ENCODE peak calls at places on chromosomes 5 and 9, in ten cellular contexts. One of them, this sample, is unnamed.

GRCh38 chr9:133477992-133478850 is 678 bp downstream of the SLC2A6 start:
- DNase-seq in MCF 10A: no peak
- DNase-seq in pancreas: no peak
- DNase-seq in WTC11: no peak
- DNase-seq in neural progenitor cell: peak; percentile 65
- DNase-seq in iris pigment epithelial cell: peak; percentile 63
- DNase-seq in central memory CD4-positive, alpha-beta T cell: no peak
- DNase-seq in vagina: no peak
- DNase-seq in hippocampal formation: no peak
- DNase-seq in D341Med: no peak
- DNase-seq in this sample: peak; percentile 73

GRCh38 chr5:141814064-141814982 is 63.9 kb downstream of the PCDH1 start:
- DNase-seq in MCF 10A: peak; percentile 86
- DNase-seq in iris pigment epithelial cell: no peak
- DNase-seq in WTC11: peak; percentile 90
- DNase-seq in vagina: no peak
- DNase-seq in central memory CD4-positive, alpha-beta T cell: peak; percentile 8
- DNase-seq in hippocampal formation: no peak
- DNase-seq in neural progenitor cell: peak; percentile 82
- DNase-seq in pancreas: peak; percentile 85
- DNase-seq in D341Med: peak; percentile 75
- DNase-seq in this sample: peak; percentile 22

GRCh38 chr5:179416114-179416730 is 71.0 kb upstream of the ADAMTS2 start:
- DNase-seq in D341Med: no peak
- DNase-seq in WTC11: no peak
- DNase-seq in iris pigment epithelial cell: no peak
- DNase-seq in central memory CD4-positive, alpha-beta T cell: no peak
- DNase-seq in hippocampal formation: no peak
- DNase-seq in neural progenitor cell: no peak
- DNase-seq in vagina: peak; percentile 70
- DNase-seq in MCF 10A: no peak
- DNase-seq in pancreas: no peak
- DNase-seq in this sample: no peak

GRCh38 chr9:108002296-108003056 is 512.9 kb upstream of the KLF4 start:
- DNase-seq in iris pigment epithelial cell: no peak
- DNase-seq in central memory CD4-positive, alpha-beta T cell: no peak
- DNase-seq in MCF 10A: no peak
- DNase-seq in vagina: no peak
- DNase-seq in pancreas: no peak
- DNase-seq in WTC11: no peak
- DNase-seq in D341Med: no peak
- DNase-seq in hippocampal formation: no peak
- DNase-seq in neural progenitor cell: no peak
- DNase-seq in this sample: no peak

GRCh38 chr5:122170630-122171029 is 41.3 kb downstream of the ZNF474 start:
- DNase-seq in central memory CD4-positive, alpha-beta T cell: no peak
- DNase-seq in D341Med: no peak
- DNase-seq in pancreas: no peak
- DNase-seq in hippocampal formation: no peak
- DNase-seq in neural progenitor cell: peak; percentile 40
- DNase-seq in iris pigment epithelial cell: peak; percentile 79
- DNase-seq in WTC11: peak; percentile 36
- DNase-seq in vagina: no peak
- DNase-seq in MCF 10A: peak; percentile 81
- DNase-seq in this sample: peak; percentile 78

GRCh38 chr9:94554439-94555331 is at the start of gene PCAT7:
- DNase-seq in WTC11: peak; percentile 78
- DNase-seq in hippocampal formation: no peak
- DNase-seq in neural progenitor cell: peak; percentile 93
- DNase-seq in MCF 10A: peak; percentile 36
- DNase-seq in vagina: no peak
- DNase-seq in D341Med: peak; percentile 83
- DNase-seq in central memory CD4-positive, alpha-beta T cell: no peak
- DNase-seq in iris pigment epithelial cell: peak; percentile 23
- DNase-seq in pancreas: peak; percentile 82
- DNase-seq in this sample: peak; percentile 87

GRCh38 chr5:108748010-108748353 is 285 bp downstream of the FER start:
- DNase-seq in MCF 10A: no peak
- DNase-seq in vagina: no peak
- DNase-seq in neural progenitor cell: no peak
- DNase-seq in iris pigment epithelial cell: no peak
- DNase-seq in WTC11: no peak
- DNase-seq in pancreas: no peak
- DNase-seq in D341Med: no peak
- DNase-seq in hippocampal formation: no peak
- DNase-seq in central memory CD4-positive, alpha-beta T cell: no peak
- DNase-seq in this sample: no peak

GRCh38 chr5:148949871-148950863 is 112.7 kb downstream of the SH3TC2 start:
- DNase-seq in neural progenitor cell: no peak
- DNase-seq in iris pigment epithelial cell: no peak
- DNase-seq in D341Med: no peak
- DNase-seq in vagina: no peak
- DNase-seq in central memory CD4-positive, alpha-beta T cell: no peak
- DNase-seq in hippocampal formation: peak; percentile 6
- DNase-seq in pancreas: no peak
- DNase-seq in MCF 10A: peak; percentile 97
- DNase-seq in WTC11: no peak
- DNase-seq in this sample: no peak

GRCh38 chr9:36499156-36499886 is 73.4 kb upstream of the MELK start:
- DNase-seq in D341Med: peak; percentile 72
- DNase-seq in vagina: no peak
- DNase-seq in central memory CD4-positive, alpha-beta T cell: no peak
- DNase-seq in pancreas: no peak
- DNase-seq in hippocampal formation: no peak
- DNase-seq in MCF 10A: no peak
- DNase-seq in iris pigment epithelial cell: no peak
- DNase-seq in neural progenitor cell: peak; percentile 81
- DNase-seq in WTC11: peak; percentile 33
- DNase-seq in this sample: peak; percentile 41

GRCh38 chr9:108478871-108479332 is 376.9 kb downstream of the ACTL7B start:
- DNase-seq in D341Med: no peak
- DNase-seq in hippocampal formation: no peak
- DNase-seq in MCF 10A: peak; percentile 86
- DNase-seq in WTC11: no peak
- DNase-seq in pancreas: no peak
- DNase-seq in central memory CD4-positive, alpha-beta T cell: no peak
- DNase-seq in neural progenitor cell: no peak
- DNase-seq in iris pigment epithelial cell: peak; percentile 95
- DNase-seq in vagina: no peak
- DNase-seq in this sample: no peak

GRCh38 chr5:55481293-55481900 is 53.4 kb downstream of the PLPP1 start:
- DNase-seq in vagina: no peak
- DNase-seq in neural progenitor cell: no peak
- DNase-seq in D341Med: peak; percentile 32
- DNase-seq in central memory CD4-positive, alpha-beta T cell: no peak
- DNase-seq in WTC11: no peak
- DNase-seq in hippocampal formation: no peak
- DNase-seq in iris pigment epithelial cell: peak; percentile 50
- DNase-seq in pancreas: no peak
- DNase-seq in MCF 10A: no peak
- DNase-seq in this sample: no peak

GRCh38 chr9:124810513-124811355 is 33.8 kb downstream of the OLFML2A start:
- DNase-seq in hippocampal formation: no peak
- DNase-seq in iris pigment epithelial cell: peak; percentile 92
- DNase-seq in D341Med: no peak
- DNase-seq in MCF 10A: peak; percentile 67
- DNase-seq in central memory CD4-positive, alpha-beta T cell: no peak
- DNase-seq in WTC11: peak; percentile 75
- DNase-seq in neural progenitor cell: peak; percentile 76
- DNase-seq in pancreas: no peak
- DNase-seq in vagina: no peak
- DNase-seq in this sample: peak; percentile 31

GRCh38 chr9:106286249-106286648 is 576.7 kb upstream of the ZNF462 start:
- DNase-seq in MCF 10A: peak; percentile 37
- DNase-seq in neural progenitor cell: peak; percentile 84
- DNase-seq in WTC11: peak; percentile 36
- DNase-seq in pancreas: no peak
- DNase-seq in D341Med: peak; percentile 66
- DNase-seq in vagina: no peak
- DNase-seq in iris pigment epithelial cell: no peak
- DNase-seq in central memory CD4-positive, alpha-beta T cell: no peak
- DNase-seq in hippocampal formation: peak; percentile 66
- DNase-seq in this sample: peak; percentile 64

GRCh38 chr5:142087920-142088679 is 20.5 kb upstream of the NDFIP1 start:
- DNase-seq in neural progenitor cell: no peak
- DNase-seq in vagina: no peak
- DNase-seq in WTC11: no peak
- DNase-seq in iris pigment epithelial cell: no peak
- DNase-seq in MCF 10A: no peak
- DNase-seq in hippocampal formation: no peak
- DNase-seq in D341Med: no peak
- DNase-seq in central memory CD4-positive, alpha-beta T cell: peak; percentile 52
- DNase-seq in pancreas: no peak
- DNase-seq in this sample: no peak

GRCh38 chr5:626850-627249 is 14.7 kb downstream of the CEP72 start:
- DNase-seq in MCF 10A: no peak
- DNase-seq in WTC11: no peak
- DNase-seq in neural progenitor cell: no peak
- DNase-seq in pancreas: no peak
- DNase-seq in D341Med: no peak
- DNase-seq in iris pigment epithelial cell: peak; percentile 18
- DNase-seq in central memory CD4-positive, alpha-beta T cell: no peak
- DNase-seq in vagina: no peak
- DNase-seq in hippocampal formation: no peak
- DNase-seq in this sample: no peak

GRCh38 chr9:94586814-94587213 is 6.8 kb downstream of the FBP2 start:
- DNase-seq in WTC11: no peak
- DNase-seq in D341Med: no peak
- DNase-seq in MCF 10A: no peak
- DNase-seq in central memory CD4-positive, alpha-beta T cell: no peak
- DNase-seq in vagina: no peak
- DNase-seq in pancreas: no peak
- DNase-seq in hippocampal formation: no peak
- DNase-seq in neural progenitor cell: peak; percentile 1
- DNase-seq in iris pigment epithelial cell: peak; percentile 64
- DNase-seq in this sample: no peak

GRCh38 chr5:133870661-133871060 is 97.8 kb downstream of the C5orf15 start:
- DNase-seq in vagina: no peak
- DNase-seq in central memory CD4-positive, alpha-beta T cell: no peak
- DNase-seq in pancreas: no peak
- DNase-seq in hippocampal formation: no peak
- DNase-seq in neural progenitor cell: peak; percentile 29
- DNase-seq in MCF 10A: no peak
- DNase-seq in D341Med: no peak
- DNase-seq in iris pigment epithelial cell: peak; percentile 96
- DNase-seq in WTC11: no peak
- DNase-seq in this sample: no peak

GRCh38 chr5:428219-428618 is 14.8 kb upstream of the EXOC3 start:
- DNase-seq in pancreas: no peak
- DNase-seq in vagina: no peak
- DNase-seq in neural progenitor cell: no peak
- DNase-seq in central memory CD4-positive, alpha-beta T cell: no peak
- DNase-seq in hippocampal formation: no peak
- DNase-seq in D341Med: no peak
- DNase-seq in MCF 10A: no peak
- DNase-seq in iris pigment epithelial cell: no peak
- DNase-seq in WTC11: no peak
- DNase-seq in this sample: no peak

GRCh38 chr5:150256416-150257064 is 33.0 kb downstream of the CAMK2A start:
- DNase-seq in vagina: no peak
- DNase-seq in pancreas: no peak
- DNase-seq in MCF 10A: no peak
- DNase-seq in iris pigment epithelial cell: no peak
- DNase-seq in WTC11: peak; percentile 74
- DNase-seq in central memory CD4-positive, alpha-beta T cell: no peak
- DNase-seq in neural progenitor cell: peak; percentile 65
- DNase-seq in hippocampal formation: no peak
- DNase-seq in D341Med: peak; percentile 67
- DNase-seq in this sample: peak; percentile 60

GRCh38 chr5:147673276-147673675 is 109.3 kb downstream of the JAKMIP2 start:
- DNase-seq in MCF 10A: no peak
- DNase-seq in hippocampal formation: no peak
- DNase-seq in D341Med: peak; percentile 41
- DNase-seq in central memory CD4-positive, alpha-beta T cell: no peak
- DNase-seq in iris pigment epithelial cell: no peak
- DNase-seq in pancreas: no peak
- DNase-seq in WTC11: no peak
- DNase-seq in vagina: no peak
- DNase-seq in neural progenitor cell: no peak
- DNase-seq in this sample: no peak

GRCh38 chr5:102815560-102816324 is 60.6 kb downstream of the PAM start:
- DNase-seq in vagina: no peak
- DNase-seq in pancreas: no peak
- DNase-seq in neural progenitor cell: no peak
- DNase-seq in hippocampal formation: no peak
- DNase-seq in D341Med: no peak
- DNase-seq in central memory CD4-positive, alpha-beta T cell: no peak
- DNase-seq in WTC11: no peak
- DNase-seq in MCF 10A: no peak
- DNase-seq in iris pigment epithelial cell: peak; percentile 29
- DNase-seq in this sample: no peak

GRCh38 chr5:61394078-61394701 is 62.1 kb downstream of the ZSWIM6 start:
- DNase-seq in vagina: no peak
- DNase-seq in WTC11: no peak
- DNase-seq in central memory CD4-positive, alpha-beta T cell: no peak
- DNase-seq in hippocampal formation: no peak
- DNase-seq in pancreas: no peak
- DNase-seq in MCF 10A: no peak
- DNase-seq in neural progenitor cell: no peak
- DNase-seq in iris pigment epithelial cell: peak; percentile 41
- DNase-seq in D341Med: no peak
- DNase-seq in this sample: no peak

GRCh38 chr5:159884917-159885620 is 31.2 kb upstream of the ADRA1B start:
- DNase-seq in hippocampal formation: no peak
- DNase-seq in central memory CD4-positive, alpha-beta T cell: no peak
- DNase-seq in WTC11: no peak
- DNase-seq in vagina: no peak
- DNase-seq in iris pigment epithelial cell: no peak
- DNase-seq in D341Med: no peak
- DNase-seq in neural progenitor cell: no peak
- DNase-seq in MCF 10A: no peak
- DNase-seq in pancreas: no peak
- DNase-seq in this sample: no peak

GRCh38 chr5:34484591-34485228 is 171.4 kb upstream of the RAI14 start:
- DNase-seq in MCF 10A: no peak
- DNase-seq in iris pigment epithelial cell: no peak
- DNase-seq in hippocampal formation: no peak
- DNase-seq in neural progenitor cell: no peak
- DNase-seq in WTC11: no peak
- DNase-seq in central memory CD4-positive, alpha-beta T cell: no peak
- DNase-seq in vagina: no peak
- DNase-seq in pancreas: no peak
- DNase-seq in D341Med: no peak
- DNase-seq in this sample: no peak

GRCh38 chr5:123594434-123594833 is 82.5 kb downstream of the CSNK1G3 start:
- DNase-seq in central memory CD4-positive, alpha-beta T cell: no peak
- DNase-seq in MCF 10A: no peak
- DNase-seq in iris pigment epithelial cell: no peak
- DNase-seq in D341Med: no peak
- DNase-seq in pancreas: no peak
- DNase-seq in neural progenitor cell: no peak
- DNase-seq in WTC11: no peak
- DNase-seq in vagina: no peak
- DNase-seq in hippocampal formation: no peak
- DNase-seq in this sample: no peak

GRCh38 chr9:38000332-38000731 is 68.7 kb downstream of the SHB start:
- DNase-seq in iris pigment epithelial cell: no peak
- DNase-seq in vagina: no peak
- DNase-seq in central memory CD4-positive, alpha-beta T cell: no peak
- DNase-seq in MCF 10A: no peak
- DNase-seq in WTC11: peak; percentile 36
- DNase-seq in neural progenitor cell: no peak
- DNase-seq in hippocampal formation: no peak
- DNase-seq in pancreas: peak; percentile 43
- DNase-seq in D341Med: no peak
- DNase-seq in this sample: no peak

GRCh38 chr9:3951266-3951665 is 348.6 kb downstream of the GLIS3 start:
- DNase-seq in pancreas: no peak
- DNase-seq in iris pigment epithelial cell: peak; percentile 56
- DNase-seq in D341Med: no peak
- DNase-seq in central memory CD4-positive, alpha-beta T cell: no peak
- DNase-seq in hippocampal formation: no peak
- DNase-seq in MCF 10A: no peak
- DNase-seq in WTC11: no peak
- DNase-seq in vagina: no peak
- DNase-seq in neural progenitor cell: no peak
- DNase-seq in this sample: no peak

GRCh38 chr9:130187523-130187846 is 15.3 kb downstream of the NCS1 start:
- DNase-seq in MCF 10A: no peak
- DNase-seq in neural progenitor cell: no peak
- DNase-seq in central memory CD4-positive, alpha-beta T cell: no peak
- DNase-seq in WTC11: no peak
- DNase-seq in hippocampal formation: no peak
- DNase-seq in pancreas: no peak
- DNase-seq in vagina: no peak
- DNase-seq in D341Med: no peak
- DNase-seq in iris pigment epithelial cell: no peak
- DNase-seq in this sample: no peak